ENCODE peak calls at places on chromosomes 7 and 10, in eight cellular contexts. I, Q, L, M, F, S, U and Z are unnamed samples.

GRCh38 chr10:132112611-132113010 is 46.9 kb downstream of the JAKMIP3 start:
- DNase-seq in I (no peak), Q (no peak), L (peak), M (no peak), F (no peak), S (no peak), U (no peak), Z (no peak)

GRCh38 chr7:128759274-128759673 is 16.3 kb downstream of the OPN1SW start:
- DNase-seq in I (no peak), Q (no peak), L (no peak), M (no peak), F (no peak), S (no peak), U (no peak), Z (no peak)

GRCh38 chr7:100822236-100823139 is 4.8 kb downstream of the EPHB4 start:
- DNase-seq in I (no peak), Q (no peak), L (peak), M (no peak), F (no peak), S (no peak), U (no peak), Z (no peak)

GRCh38 chr7:45457591-45457990 is 116.6 kb upstream of the ADCY1 start:
- DNase-seq in I (no peak), Q (no peak), L (no peak), M (no peak), F (no peak), S (no peak), U (no peak), Z (no peak)

GRCh38 chr10:133456041-133456951 is 2.6 kb downstream of the SCART1 start:
- DNase-seq in I (no peak), Q (no peak), L (no peak), M (no peak), F (no peak), S (no peak), U (no peak), Z (no peak)

GRCh38 chr10:3780766-3781457 is 4.1 kb downstream of the KLF6 start:
- DNase-seq in I (no peak), Q (no peak), L (no peak), M (peak), F (no peak), S (no peak), U (peak), Z (no peak)

GRCh38 chr10:57946833-57947232 is 320.9 kb downstream of the IPMK start:
- DNase-seq in I (no peak), Q (no peak), L (no peak), M (no peak), F (no peak), S (no peak), U (no peak), Z (no peak)

GRCh38 chr10:45023426-45023825 is 22.7 kb downstream of the ZNF22 start:
- DNase-seq in I (no peak), Q (no peak), L (no peak), M (no peak), F (no peak), S (no peak), U (no peak), Z (no peak)

GRCh38 chr10:31219321-31219720 is 99.7 kb upstream of the ZEB1 start:
- DNase-seq in I (no peak), Q (no peak), L (no peak), M (no peak), F (no peak), S (no peak), U (no peak), Z (no peak)

GRCh38 chr10:102869290-102870198 is at the start of gene AS3MT:
- DNase-seq in I (peak), Q (peak), L (peak), M (peak), F (peak), S (no peak), U (peak), Z (peak)

GRCh38 chr10:78028438-78029293 is 649 bp downstream of the POLR3A start:
- DNase-seq in I (no peak), Q (no peak), L (no peak), M (no peak), F (peak), S (no peak), U (peak), Z (peak)

GRCh38 chr7:40583653-40584424 is 449.0 kb downstream of the SUGCT start:
- DNase-seq in I (no peak), Q (no peak), L (no peak), M (no peak), F (no peak), S (no peak), U (no peak), Z (no peak)

GRCh38 chr7:131183611-131184119 is 144.0 kb upstream of the MKLN1 start:
- DNase-seq in I (no peak), Q (no peak), L (no peak), M (no peak), F (no peak), S (no peak), U (no peak), Z (peak)

GRCh38 chr7:75623390-75624133 is 115.2 kb downstream of the HIP1 start:
- DNase-seq in I (no peak), Q (no peak), L (no peak), M (peak), F (peak), S (no peak), U (no peak), Z (peak)

GRCh38 chr7:142595816-142596516 is 153.3 kb upstream of the PRSS1 start:
- DNase-seq in I (no peak), Q (no peak), L (no peak), M (no peak), F (no peak), S (no peak), U (no peak), Z (no peak)

GRCh38 chr7:98828368-98828767 is 41.4 kb downstream of the TMEM130 start:
- DNase-seq in I (no peak), Q (no peak), L (no peak), M (no peak), F (no peak), S (no peak), U (no peak), Z (no peak)

GRCh38 chr7:98823226-98823625 is 46.6 kb downstream of the TMEM130 start:
- DNase-seq in I (no peak), Q (no peak), L (no peak), M (no peak), F (no peak), S (no peak), U (no peak), Z (no peak)

GRCh38 chr7:98827258-98827657 is 42.6 kb downstream of the TMEM130 start:
- DNase-seq in I (no peak), Q (no peak), L (no peak), M (no peak), F (no peak), S (no peak), U (no peak), Z (no peak)

GRCh38 chr7:98826400-98826799 is 43.4 kb downstream of the TMEM130 start:
- DNase-seq in I (no peak), Q (no peak), L (no peak), M (no peak), F (no peak), S (no peak), U (no peak), Z (no peak)

DNA sequence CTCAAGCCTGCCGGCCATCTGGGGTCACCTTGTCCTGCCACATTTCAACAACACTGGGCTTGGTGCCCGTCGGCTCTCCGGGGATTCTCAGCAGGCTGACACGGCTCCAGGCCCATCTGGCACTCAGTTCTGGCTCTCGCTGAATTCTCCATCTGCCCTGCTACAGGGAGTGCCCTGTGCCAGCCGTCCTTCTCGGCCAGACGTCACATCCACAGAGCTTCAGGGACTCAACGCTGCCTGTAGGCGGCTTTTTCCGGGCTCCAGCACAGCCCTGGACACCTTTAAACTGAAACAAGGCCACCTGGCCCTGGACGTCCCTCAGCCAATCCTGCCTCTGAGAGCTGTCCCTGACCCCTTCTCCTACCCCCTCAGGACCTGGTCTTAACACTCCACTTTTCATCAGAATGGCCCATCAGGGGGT is 43.0 kb downstream of the TMEM130 start:
- DNase-seq in I (no peak), Q (no peak), L (peak), M (peak), F (peak), S (no peak), U (no peak), Z (peak)
- TF ChIP-seq CTCF in I (no peak), Q (no peak), L (no peak), M (peak), F (no peak), S (no peak), U (no peak), Z (no peak)

GRCh38 chr7:12434012-12434642 is 30.5 kb upstream of the VWDE start:
- DNase-seq in I (no peak), Q (no peak), L (no peak), M (no peak), F (peak), S (no peak), U (peak), Z (no peak)
- TF ChIP-seq CTCF in I (peak), Q (peak), L (no peak), M (peak), F (no peak), S (peak), U (no peak), Z (no peak)

GRCh38 chr10:34825433-34825832 is 10.3 kb upstream of the PARD3 start:
- DNase-seq in I (no peak), Q (no peak), L (no peak), M (no peak), F (no peak), S (no peak), U (no peak), Z (no peak)
- TF ChIP-seq CTCF in I (no peak), Q (no peak), L (no peak), M (no peak), F (no peak), S (no peak), U (no peak), Z (no peak)

GRCh38 chr10:76779163-76779820 is 858.3 kb downstream of the KCNMA1 start:
- DNase-seq in I (no peak), Q (no peak), L (no peak), M (peak), F (peak), S (peak), U (no peak), Z (peak)
- TF ChIP-seq CTCF in I (no peak), Q (peak), L (no peak), M (peak), F (peak), S (peak), U (no peak), Z (no peak)

DNA sequence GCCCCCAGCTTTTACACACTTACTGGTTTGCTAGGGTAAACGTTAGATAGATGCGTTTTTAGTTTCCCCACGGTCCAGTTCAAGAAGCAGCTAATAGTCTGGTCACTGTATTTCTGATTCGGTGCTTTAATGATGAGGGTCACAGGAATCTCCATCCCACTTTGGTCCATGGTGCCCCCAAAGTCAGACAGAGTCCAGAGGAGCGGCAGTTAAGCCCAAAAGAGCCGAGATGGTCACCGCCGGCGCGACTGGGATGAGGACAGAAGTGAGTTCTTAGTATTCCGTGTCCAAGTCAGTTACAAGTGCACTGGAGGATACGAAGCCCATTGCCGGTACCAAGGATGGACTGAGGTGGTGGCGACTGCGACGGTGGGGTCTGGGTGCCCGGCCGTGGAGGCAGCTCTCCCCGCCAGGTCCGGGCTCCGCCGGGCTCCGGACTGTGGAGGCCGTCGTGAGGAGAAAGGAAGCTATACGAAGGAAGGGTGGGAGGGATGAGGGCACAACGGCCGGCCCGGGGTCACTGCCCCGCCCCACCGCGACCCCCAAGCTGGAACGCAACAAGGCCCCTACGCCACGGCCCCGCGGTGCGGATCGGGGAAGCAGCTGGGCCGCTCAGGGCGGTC is 663 bp downstream of the HERPUD2 start:
- DNase-seq in I (no peak), Q (no peak), L (no peak), M (no peak), F (no peak), S (no peak), U (no peak), Z (peak)
- TF ChIP-seq CTCF in I (no peak), Q (no peak), L (no peak), M (no peak), F (no peak), S (no peak), U (no peak), Z (no peak)